ENCODE peak calls at places on chromosomes 2 and 18, in four cellular contexts. One of them, this sample, is unnamed.

GRCh38 chr2:80896576-80896975 is 592.0 kb upstream of the LRRTM1 start:
- DNase-seq in SK-MEL-5: no peak
- DNase-seq in Calu3: no peak
- DNase-seq in KBM-7: no peak
- DNase-seq in this sample: no peak

GRCh38 chr2:18154812-18155211 is 276.3 kb downstream of the KCNS3 start:
- DNase-seq in SK-MEL-5: no peak
- DNase-seq in Calu3: no peak
- DNase-seq in KBM-7: no peak
- DNase-seq in this sample: no peak

GRCh38 chr2:159185401-159186130 is 100.9 kb downstream of the WDSUB1 start:
- DNase-seq in SK-MEL-5: peak; percentile 40
- DNase-seq in Calu3: peak; percentile 19
- DNase-seq in KBM-7: peak; percentile 28
- DNase-seq in this sample: no peak

GRCh38 chr2:128317186-128317897 is 1.3 kb downstream of the HS6ST1 start:
- DNase-seq in SK-MEL-5: no peak
- DNase-seq in Calu3: peak; percentile 50
- DNase-seq in KBM-7: peak; percentile 52
- DNase-seq in this sample: no peak

GRCh38 chr2:74361327-74361726 is 18.1 kb upstream of the SLC4A5 start:
- DNase-seq in SK-MEL-5: no peak
- DNase-seq in Calu3: no peak
- DNase-seq in KBM-7: no peak
- DNase-seq in this sample: no peak

GRCh38 chr18:30376515-30376914 is 666.0 kb downstream of the DSC3 start:
- DNase-seq in SK-MEL-5: peak; percentile 54
- DNase-seq in Calu3: peak; percentile 13
- DNase-seq in KBM-7: peak; percentile 8
- DNase-seq in this sample: no peak

GRCh38 chr2:241126771-241127202 is 22.5 kb downstream of the PASK start:
- DNase-seq in SK-MEL-5: no peak
- DNase-seq in Calu3: no peak
- DNase-seq in KBM-7: no peak
- DNase-seq in this sample: no peak

GRCh38 chr18:10078053-10078452 is 164.2 kb downstream of the VAPA start:
- DNase-seq in SK-MEL-5: peak; percentile 9
- DNase-seq in Calu3: no peak
- DNase-seq in KBM-7: no peak
- DNase-seq in this sample: no peak

GRCh38 chr2:128781166-128781887 is 462.7 kb upstream of the HS6ST1 start:
- DNase-seq in SK-MEL-5: no peak
- DNase-seq in Calu3: no peak
- DNase-seq in KBM-7: no peak
- DNase-seq in this sample: no peak

GRCh38 chr2:40760071-40760666 is 308.3 kb upstream of the SLC8A1 start:
- DNase-seq in SK-MEL-5: peak; percentile 88
- DNase-seq in Calu3: peak; percentile 51
- DNase-seq in KBM-7: peak; percentile 67
- DNase-seq in this sample: no peak

GRCh38 chr2:153477096-153477555 is 1.4 kb downstream of the RPRM start:
- DNase-seq in SK-MEL-5: peak; percentile 1
- DNase-seq in Calu3: peak; percentile 10
- DNase-seq in KBM-7: no peak
- DNase-seq in this sample: no peak

GRCh38 chr2:54063967-54064535 is 51.4 kb upstream of the ACYP2 start:
- DNase-seq in SK-MEL-5: no peak
- DNase-seq in Calu3: no peak
- DNase-seq in KBM-7: no peak
- DNase-seq in this sample: no peak

GRCh38 chr18:12376034-12376717 is 851 bp downstream of the AFG3L2 start:
- DNase-seq in SK-MEL-5: peak; percentile 20
- DNase-seq in Calu3: no peak
- DNase-seq in KBM-7: peak; percentile 53
- DNase-seq in this sample: no peak

GRCh38 chr2:5982217-5982910 is 290.2 kb downstream of the SOX11 start:
- DNase-seq in SK-MEL-5: no peak
- DNase-seq in Calu3: no peak
- DNase-seq in KBM-7: no peak
- DNase-seq in this sample: no peak

GRCh38 chr18:63376493-63377053 is 9.6 kb upstream of the KDSR start:
- DNase-seq in SK-MEL-5: no peak
- DNase-seq in Calu3: no peak
- DNase-seq in KBM-7: peak; percentile 14
- DNase-seq in this sample: no peak

GRCh38 chr2:190634381-190634780 is 14.5 kb upstream of the NAB1 start:
- DNase-seq in SK-MEL-5: no peak
- DNase-seq in Calu3: no peak
- DNase-seq in KBM-7: no peak
- DNase-seq in this sample: no peak

GRCh38 chr2:55616509-55617159 is 788 bp downstream of the PPP4R3B start:
- DNase-seq in SK-MEL-5: peak; percentile 72
- DNase-seq in Calu3: peak; percentile 24
- DNase-seq in KBM-7: peak; percentile 83
- DNase-seq in this sample: no peak

GRCh38 chr2:58449286-58450010 is 208.3 kb upstream of the FANCL start:
- DNase-seq in SK-MEL-5: peak; percentile 45
- DNase-seq in Calu3: no peak
- DNase-seq in KBM-7: peak; percentile 39
- DNase-seq in this sample: peak; percentile 91

GRCh38 chr2:17636989-17637906 is 96.8 kb downstream of the VSNL1 start:
- DNase-seq in SK-MEL-5: no peak
- DNase-seq in Calu3: no peak
- DNase-seq in KBM-7: no peak
- DNase-seq in this sample: no peak

GRCh38 chr2:65053199-65053598 is 3.0 kb upstream of the CEP68 start:
- DNase-seq in SK-MEL-5: peak; percentile 59
- DNase-seq in Calu3: no peak
- DNase-seq in KBM-7: peak; percentile 50
- DNase-seq in this sample: peak; percentile 60